ENCODE peak calls at places on chromosomes 3 and 15, in four cellular contexts. K is HepG2, A is GM12878, E is H1. Q is an unnamed sample. For H3K4me1, the result is how much of the 10 kb centered on the place peaks cover.

GRCh38 chr3:435161-435560 is 238.6 kb downstream of the CHL1 start:
- DNase-seq in K (no peak), A (no peak), E (no peak), Q (no peak)

GRCh38 chr15:100580414-100580813 is 21.6 kb downstream of the LINS1 start:
- DNase-seq in K (no peak), E (no peak), A (no peak), Q (no peak)

GRCh38 chr15:95323798-95324197 is 1006.7 kb upstream of the NR2F2 start:
- DNase-seq in A (no peak), K (no peak), E (no peak), Q (no peak)

GRCh38 chr3:184600685-184601377 is 39.2 kb downstream of the EPHB3 start:
- DNase-seq in A (no peak), K (no peak), E (no peak), Q (no peak)

GRCh38 chr15:25875551-25875950 is 12.4 kb upstream of the ATP10A start:
- DNase-seq in A (no peak), E (no peak), K (no peak), Q (no peak)

GRCh38 chr3:169759256-169759655 is 5.6 kb downstream of the TERC start:
- DNase-seq in E (no peak), K (no peak), A (no peak), Q (no peak)

GRCh38 chr3:171351676-171352075 is 108.5 kb downstream of the TNIK start:
- DNase-seq in K (no peak), A (no peak), E (no peak), Q (no peak)

GRCh38 chr3:156483426-156483825 is 71.5 kb downstream of the SSR3 start:
- DNase-seq in E (no peak), A (peak), K (no peak), Q (no peak)

GRCh38 chr3:56467801-56468183 is 475 bp downstream of the ERC2 start:
- DNase-seq in A (no peak), E (no peak), K (no peak), Q (no peak)

GRCh38 chr3:134364061-134364935 is 9.9 kb downstream of the AMOTL2 start:
- DNase-seq in A (no peak), E (peak), K (no peak), Q (peak)

GRCh38 chr3:14605070-14605469 is 46.5 kb upstream of the CCDC174 start:
- DNase-seq in A (no peak), K (no peak), E (no peak), Q (no peak)

GRCh38 chr3:195133462-195133861 is 137.5 kb downstream of the XXYLT1 start:
- DNase-seq in K (no peak), A (no peak), E (no peak), Q (no peak)

GRCh38 chr15:59376735-59377134 is 4.1 kb upstream of the MYO1E start:
- DNase-seq in A (no peak), E (no peak), K (no peak), Q (no peak)

GRCh38 chr3:64642327-64643151 is 45.3 kb downstream of the ADAMTS9 start:
- DNase-seq in E (no peak), K (no peak), A (no peak), Q (no peak)

GRCh38 chr3:89179355-89179997 is 72.1 kb downstream of the EPHA3 start:
- DNase-seq in E (no peak), A (peak), K (no peak), Q (no peak)

DNA sequence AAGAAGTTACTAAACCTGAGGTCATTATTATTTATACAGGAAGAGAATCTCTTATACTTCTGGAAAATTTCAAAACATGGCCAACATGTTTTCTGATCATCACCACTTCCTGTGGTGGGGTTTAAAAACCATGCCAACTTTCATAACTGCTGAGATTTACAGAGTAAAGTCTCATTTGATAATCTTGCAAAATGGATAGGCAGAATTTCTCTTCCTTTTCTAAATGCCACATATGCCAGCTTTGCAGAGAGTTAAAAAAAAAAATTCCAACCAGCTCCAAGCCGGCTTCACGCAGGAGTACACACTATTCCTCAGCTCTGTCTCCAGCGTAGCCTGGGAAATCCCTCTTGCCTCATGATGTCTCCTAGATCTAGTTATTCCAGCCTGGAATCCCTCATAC is 124.2 kb upstream of the SPRED1 start:
- DNase-seq in E (no peak), A (no peak), K (no peak), Q (no peak)
- H3K4me3 ChIP-seq in E (no peak), A (no peak), K (no peak), Q (no peak)

DNA sequence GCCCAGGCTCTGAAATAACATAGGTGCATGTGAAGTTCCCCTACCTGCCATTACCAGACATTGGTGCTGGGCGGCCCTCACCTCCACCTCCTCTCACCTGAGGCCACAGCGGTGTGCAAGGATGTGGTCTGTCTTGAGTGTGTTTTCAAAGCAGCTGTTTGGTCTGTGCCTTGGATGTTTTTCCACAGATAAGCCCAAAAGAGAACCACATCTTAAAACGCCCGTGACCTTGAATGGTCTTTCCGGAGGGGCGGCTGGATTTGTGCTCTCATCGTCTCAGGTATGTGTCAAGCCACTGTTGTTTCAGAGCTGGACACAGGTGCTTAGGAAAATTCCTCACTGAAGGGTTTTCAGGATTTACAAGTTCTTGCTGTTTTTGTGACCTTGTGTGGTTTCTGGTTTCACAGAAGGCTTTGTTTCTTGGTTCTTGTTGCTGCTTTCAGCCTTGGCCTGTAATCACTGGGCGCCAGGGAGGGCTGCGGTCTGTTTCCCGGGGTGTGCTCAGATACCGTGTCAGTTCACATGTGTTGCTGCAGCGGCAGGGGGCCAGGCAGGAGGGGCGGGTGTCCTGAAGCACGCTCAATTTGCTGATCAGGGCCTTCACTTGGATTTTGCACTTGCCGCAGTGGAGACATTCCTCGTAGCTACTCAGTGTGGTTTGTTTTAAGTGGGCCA is 128.4 kb downstream of the IGF1R start:
- DNase-seq in E (no peak), A (peak), K (peak), Q (no peak)
- H3K4me1 ChIP-seq in E (under half), A (under half), K (half or more), Q (under half)

GRCh38 chr15:64429448-64429847 is 30.9 kb upstream of the ZNF609 start:
- DNase-seq in K (no peak), E (no peak), A (no peak), Q (no peak)

GRCh38 chr15:64422697-64423096 is 35.1 kb downstream of the TRIP4 start:
- DNase-seq in K (no peak), E (no peak), A (no peak), Q (no peak)

GRCh38 chr15:64423970-64424369 is 36.3 kb downstream of the TRIP4 start:
- DNase-seq in E (no peak), A (peak), K (no peak), Q (no peak)

GRCh38 chr15:64430000-64430735 is 30.2 kb upstream of the ZNF609 start:
- DNase-seq in E (peak), K (no peak), A (peak), Q (peak)

GRCh38 chr15:64426845-64427465 is 33.4 kb upstream of the ZNF609 start:
- DNase-seq in A (no peak), E (no peak), K (peak), Q (no peak)
- TF ChIP-seq SUZ12 in A (no peak), E (no peak), K (no peak), Q (no peak)

GRCh38 chr3:45167011-45167911 is 21.1 kb upstream of the CDCP1 start:
- DNase-seq in K (no peak), A (no peak), E (peak), Q (peak)
- H3K4me3 ChIP-seq in K (no peak), A (no peak), E (peak), Q (no peak)

DNA sequence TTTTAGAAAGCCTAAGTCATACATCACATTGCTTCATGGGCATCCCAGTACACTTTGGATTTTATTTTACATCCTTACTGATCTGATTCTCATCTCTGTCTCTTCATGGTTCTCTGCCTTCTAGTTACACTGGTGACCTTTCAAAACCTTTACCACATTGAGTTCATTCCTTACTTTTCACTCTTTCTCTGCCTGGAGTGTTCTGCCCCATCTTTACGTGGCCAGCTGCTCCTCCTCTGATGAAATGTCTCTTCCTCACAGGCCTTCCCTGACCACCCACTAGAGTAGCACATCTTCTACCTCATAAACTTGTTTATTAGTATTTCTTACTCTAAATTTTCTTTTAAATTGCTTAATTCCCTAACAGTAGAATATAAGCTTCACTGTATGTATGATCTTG is 17.7 kb downstream of the CTNNB1 start:
- DNase-seq in A (no peak), K (no peak), E (no peak), Q (no peak)
- H3K4me1 ChIP-seq in A (under half), K (half or more), E (under half), Q (under half)

GRCh38 chr3:50370594-50370993 is 11.3 kb upstream of the TMEM115 start:
- DNase-seq in A (no peak), K (no peak), E (no peak), Q (no peak)
- TF ChIP-seq SUZ12 in A (no peak), K (no peak), E (no peak), Q (no peak)

DNA sequence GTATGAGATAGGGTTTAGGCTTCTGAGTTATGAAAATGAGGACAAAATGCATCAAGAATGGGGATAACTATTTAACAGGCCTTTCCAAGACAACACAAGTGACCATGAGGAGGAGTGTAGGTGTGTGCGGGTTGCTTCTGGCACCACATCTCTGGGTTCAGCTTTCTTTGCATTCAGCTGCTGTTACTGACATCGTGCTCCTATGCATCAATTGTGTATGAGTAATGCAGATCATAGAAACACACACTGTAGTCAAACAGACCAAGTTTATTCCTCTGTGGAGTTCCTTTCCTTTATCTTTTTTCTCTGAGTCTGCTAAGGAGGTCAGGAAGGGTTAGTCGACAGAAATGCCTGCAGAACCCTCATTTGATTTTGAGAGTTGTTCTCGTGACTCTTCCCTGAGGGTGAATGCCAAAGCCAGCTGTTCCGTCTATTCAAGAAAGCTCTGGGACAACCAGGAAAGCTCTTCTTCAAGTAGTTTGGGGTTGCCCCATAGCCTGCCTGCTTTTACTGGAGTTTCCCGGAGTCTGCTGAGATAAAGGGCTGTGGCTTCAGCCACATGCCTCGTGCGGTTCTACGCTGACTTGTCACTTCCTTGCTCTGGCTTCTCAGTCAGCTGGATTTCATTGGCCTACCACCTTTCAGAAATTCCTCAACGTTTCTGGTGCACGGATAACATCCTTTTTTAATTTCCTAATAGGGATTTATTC is 136.7 kb upstream of the TLE3 start:
- DNase-seq in A (no peak), E (no peak), K (no peak), Q (no peak)
- H3K4me3 ChIP-seq in A (no peak), E (no peak), K (no peak), Q (no peak)

GRCh38 chr3:128730521-128730920 is 4.5 kb downstream of the RAB7A start:
- DNase-seq in E (no peak), A (no peak), K (no peak), Q (no peak)
- H3K4me1 ChIP-seq in E (under half), A (under half), K (half or more), Q (under half)

GRCh38 chr3:52290596-52291507 is 3.2 kb downstream of the GLYCTK start:
- DNase-seq in A (no peak), E (no peak), K (no peak), Q (no peak)
- TF ChIP-seq SUZ12 in A (no peak), E (no peak), K (no peak), Q (no peak)

GRCh38 chr15:89015412-89016097 is 72.7 kb upstream of the ABHD2 start:
- DNase-seq in A (no peak), E (no peak), K (no peak), Q (no peak)
- H3K4me3 ChIP-seq in A (no peak), E (no peak), K (no peak), Q (no peak)

Q was measured in NT2/D1.